ENCODE peak calls at places on chromosome 16, in nine cellular contexts. N is brain microvascular endothelial cell; W is fibroblast of lung; M is heart right ventricle; X is CD4-positive, alpha-beta memory T cell; J is cardiac fibroblast; D is spleen; Z is MM.1S; P is left lung. L is an unnamed sample.
A peak's percentile ranks its signal among the peaks of the same experiment; 100 is the strongest.

GRCh38 chr16:69186642-69187386 is at the start of gene SNTB2:
- DNase-seq in Z (peak; percentile 92), M (peak; percentile 92), X (peak; percentile 79), J (peak; percentile 89), W (peak; percentile 84), D (peak; percentile 98), N (peak; percentile 77), P (peak; percentile 94), L (peak; percentile 78)

GRCh38 chr16:11329080-11329491 is 16.2 kb upstream of the RMI2 start:
- DNase-seq in N (no peak), Z (peak; percentile 70), D (no peak), M (no peak), X (no peak), P (no peak), J (no peak), W (peak; percentile 40), L (no peak)

GRCh38 chr16:1101573-1102332 is 5.7 kb upstream of the C1QTNF8 start:
- DNase-seq in W (no peak), D (no peak), P (no peak), N (no peak), X (no peak), J (no peak), M (no peak), Z (no peak), L (no peak)

GRCh38 chr16:74186589-74186988 is 110.0 kb upstream of the PSMD7 start:
- DNase-seq in X (no peak), N (no peak), J (peak; percentile 9), Z (no peak), D (no peak), M (no peak), W (peak; percentile 88), P (no peak), L (no peak)

GRCh38 chr16:2365397-2365796 is 24.9 kb upstream of the ABCA3 start:
- DNase-seq in P (no peak), J (no peak), D (no peak), W (no peak), X (no peak), M (no peak), Z (no peak), N (no peak), L (no peak)

GRCh38 chr16:27113341-27113841 is 46.7 kb downstream of the C16orf82 start:
- DNase-seq in P (no peak), X (no peak), W (no peak), D (peak; percentile 85), M (no peak), N (no peak), J (no peak), Z (no peak), L (no peak)

GRCh38 chr16:87572959-87573358 is 29.3 kb upstream of the JPH3 start:
- DNase-seq in Z (no peak), N (no peak), W (no peak), J (no peak), D (no peak), M (no peak), P (no peak), X (no peak), L (no peak)

GRCh38 chr16:75695708-75696107 is 5.6 kb downstream of the DUXB start:
- DNase-seq in J (no peak), D (no peak), P (no peak), X (no peak), W (peak; percentile 10), Z (no peak), N (no peak), M (no peak), L (no peak)

GRCh38 chr16:27867122-27868110 is 196.1 kb downstream of the GSG1L start:
- DNase-seq in J (peak; percentile 74), P (peak; percentile 67), W (peak; percentile 61), M (peak; percentile 28), N (peak; percentile 75), X (peak; percentile 47), Z (peak; percentile 66), D (peak; percentile 76), L (peak; percentile 2)

GRCh38 chr16:27426423-27427408 is 24.7 kb downstream of the IL21R start:
- DNase-seq in J (peak; percentile 82), N (peak; percentile 92), M (peak; percentile 8), Z (no peak), W (peak; percentile 88), P (peak; percentile 75), X (peak; percentile 62), D (peak; percentile 89), L (peak; percentile 25)

GRCh38 chr16:74271879-74272278 is 24.7 kb upstream of the PSMD7 start:
- DNase-seq in D (no peak), Z (no peak), N (peak; percentile 9), M (no peak), J (peak; percentile 2), W (peak; percentile 2), P (no peak), X (no peak), L (no peak)

GRCh38 chr16:53841884-53842283 is 137.9 kb downstream of the FTO start:
- DNase-seq in Z (no peak), P (no peak), X (no peak), D (no peak), W (no peak), J (no peak), N (no peak), M (no peak), L (no peak)

GRCh38 chr16:75065149-75065807 is 51.3 kb downstream of the LDHD start:
- DNase-seq in J (no peak), Z (no peak), D (peak; percentile 79), N (no peak), W (no peak), P (no peak), M (no peak), X (peak; percentile 30), L (no peak)

GRCh38 chr16:88977028-88977844 is at the start of gene CBFA2T3:
- DNase-seq in D (peak; percentile 96), M (peak; percentile 80), N (no peak), Z (peak; percentile 69), W (peak; percentile 38), X (no peak), J (peak; percentile 33), P (peak; percentile 89), L (no peak)

GRCh38 chr16:75322706-75323105 is 71.3 kb upstream of the BCAR1 start:
- DNase-seq in W (peak; percentile 42), N (peak; percentile 69), Z (no peak), M (no peak), J (no peak), D (no peak), X (no peak), P (no peak), L (no peak)

GRCh38 chr16:28106467-28106866 is 43.0 kb upstream of the GSG1L start:
- DNase-seq in X (no peak), Z (no peak), P (peak; percentile 20), W (no peak), J (no peak), D (no peak), M (no peak), N (no peak), L (no peak)

GRCh38 chr16:55443434-55443833 is 35.6 kb upstream of the MMP2 start:
- DNase-seq in D (no peak), P (no peak), W (no peak), Z (no peak), N (no peak), X (no peak), J (no peak), M (no peak), L (no peak)

DNA sequence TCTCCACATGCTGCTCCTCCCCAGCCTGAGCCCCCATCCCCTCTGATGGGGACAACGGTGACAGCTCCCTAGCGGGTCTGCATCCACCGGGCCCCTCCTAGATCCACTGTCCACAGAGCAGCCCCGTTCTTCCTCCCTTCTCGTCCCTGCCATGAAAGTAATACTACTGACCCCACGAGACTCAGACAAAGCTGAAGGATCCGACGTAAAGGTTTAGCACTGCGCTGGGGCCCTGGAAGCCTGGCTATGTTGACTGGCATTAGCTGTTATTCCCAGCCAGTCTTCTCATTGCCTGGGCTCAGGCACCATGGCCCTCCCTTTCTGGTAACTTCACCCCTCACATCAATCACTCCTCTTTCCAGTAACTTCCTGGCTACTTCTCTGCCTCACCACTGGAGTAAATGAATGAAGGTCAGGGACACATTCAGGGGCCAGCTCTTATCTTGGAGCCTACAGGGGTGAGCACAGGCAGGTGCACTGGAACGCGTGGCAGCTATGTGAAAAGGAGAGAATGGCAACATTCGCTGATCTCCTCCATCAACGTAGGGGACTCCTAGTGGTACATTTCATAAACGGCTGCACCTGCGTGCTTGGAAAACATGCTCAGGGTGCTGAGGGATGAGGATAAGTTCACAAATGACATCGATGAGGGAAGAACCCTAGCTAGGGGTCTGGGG is 30.5 kb downstream of the VAC14 start:
- DNase-seq in D (no peak), Z (no peak), M (no peak), W (no peak), X (no peak), N (no peak), P (no peak), J (no peak), L (no peak)
- H3K4me3 ChIP-seq in D (no peak overlapping the region), Z (no peak overlapping the region), M (no peak overlapping the region), W (no peak overlapping the region), X (no peak overlapping the region), N (no peak overlapping the region), P (no peak overlapping the region), J (no peak overlapping the region), L (no peak overlapping the region)

GRCh38 chr16:56742030-56742984 is 12.4 kb downstream of the NUP93 start:
- DNase-seq in N (peak; percentile 78), X (no peak), W (peak; percentile 83), P (no peak), Z (no peak), D (no peak), J (peak; percentile 64), M (no peak), L (no peak)
- H3K4me3 ChIP-seq in N (no peak overlapping the region), X (no peak overlapping the region), W (peak overlapping the region; percentile 22), P (no peak overlapping the region), Z (no peak overlapping the region), D (no peak overlapping the region), J (no peak overlapping the region), M (no peak overlapping the region), L (no peak overlapping the region)

GRCh38 chr16:79132745-79133144 is 467.8 kb downstream of the MAF start:
- DNase-seq in Z (no peak), N (no peak), M (peak; percentile 16), W (peak; percentile 6), J (no peak), X (no peak), D (no peak), P (no peak), L (no peak)
- H3K4me3 ChIP-seq in Z (no peak overlapping the region), N (no peak overlapping the region), M (no peak overlapping the region), W (no peak overlapping the region), J (no peak overlapping the region), X (no peak overlapping the region), D (no peak overlapping the region), P (no peak overlapping the region), L (no peak overlapping the region)

GRCh38 chr16:82010649-82011048 is 621 bp downstream of the SDR42E1 start:
- DNase-seq in J (no peak), Z (peak; percentile 14), W (no peak), P (no peak), X (peak; percentile 3), N (no peak), M (no peak), D (no peak), L (no peak)
- H3K4me3 ChIP-seq in J (no peak overlapping the region), Z (peak overlapping the region; percentile 76), W (no peak overlapping the region), P (peak overlapping the region; percentile 48), X (peak overlapping the region; percentile 68), N (no peak overlapping the region), M (peak overlapping the region; percentile 46), D (peak overlapping the region; percentile 54), L (peak overlapping the region; percentile 75)

L was measured in naive thymus-derived CD4-positive, alpha-beta T cell.